ENCODE peak calls at places on chromosomes 6 and 20, in ten cellular contexts. R is GM23248; W is stimulated activated effector memory CD8-positive, alpha-beta T cell treated with anti-CD3 and anti-CD28 coated beads, Interleukin-12 subunit alpha, Interleukin-12 subunit beta, amount 100 ng/mL, for 72 hours; T is AG09319; F is activated T-cell treated with anti-CD3 and anti-CD28 coated beads, Interleukin-2, amount 50 U/mL, for 4 hours; N is cerebellar cortex; I is mesendoderm; L is globus pallidus; B is dorsolateral prefrontal cortex; Q is activated naive CD8-positive, alpha-beta T cell treated with anti-CD3 and anti-CD28 coated beads, Interleukin-2, amount 50 U/mL, for 24 hours. K is an unnamed sample.

GRCh38 chr6:30163090-30163917 is at the start of gene TRIM15:
- DNase-seq in R (peak), W (peak), T (no peak), F (peak), N (no peak), I (no peak), L (no peak), B (no peak), Q (peak), K (no peak)

GRCh38 chr20:4242376-4242775 is 227.0 kb upstream of the RNF24 start:
- DNase-seq in R (no peak), W (no peak), T (no peak), F (no peak), N (no peak), I (no peak), L (no peak), B (no peak), Q (no peak), K (no peak)

GRCh38 chr6:150579611-150580010 is 20.1 kb upstream of the PLEKHG1 start:
- DNase-seq in R (peak), W (no peak), T (no peak), F (no peak), N (peak), I (no peak), L (no peak), B (peak), Q (no peak), K (no peak)

GRCh38 chr6:110781522-110782200 is 33.6 kb downstream of the CDK19 start:
- DNase-seq in R (no peak), W (no peak), T (no peak), F (no peak), N (no peak), I (no peak), L (no peak), B (no peak), Q (no peak), K (no peak)

GRCh38 chr20:61493798-61494305 is 241.8 kb downstream of the CDH4 start:
- DNase-seq in R (no peak), W (no peak), T (no peak), F (no peak), N (no peak), I (no peak), L (no peak), B (no peak), Q (no peak), K (no peak)

GRCh38 chr6:46828939-46829338 is 35.8 kb downstream of the MEP1A start:
- DNase-seq in R (no peak), W (no peak), T (no peak), F (no peak), N (no peak), I (no peak), L (no peak), B (no peak), Q (no peak), K (no peak)

GRCh38 chr6:6152060-6152459 is 145.3 kb upstream of the NRN1 start:
- DNase-seq in R (no peak), W (no peak), T (no peak), F (no peak), N (no peak), I (peak), L (no peak), B (no peak), Q (no peak), K (no peak)

GRCh38 chr20:3681352-3681930 is 369 bp downstream of the ADAM33 start:
- DNase-seq in R (no peak), W (no peak), T (no peak), F (no peak), N (no peak), I (no peak), L (no peak), B (no peak), Q (no peak), K (no peak)

GRCh38 chr6:169044376-169045230 is 209.0 kb downstream of the THBS2 start:
- DNase-seq in R (peak), W (no peak), T (no peak), F (no peak), N (no peak), I (no peak), L (peak), B (no peak), Q (no peak), K (no peak)

GRCh38 chr6:28864321-28864923 is 59.4 kb downstream of the TRIM27 start:
- DNase-seq in R (no peak), W (no peak), T (no peak), F (no peak), N (peak), I (no peak), L (no peak), B (peak), Q (no peak), K (no peak)

GRCh38 chr6:156167289-156168076 is 609.7 kb upstream of the ARID1B start:
- DNase-seq in R (no peak), W (no peak), T (no peak), F (no peak), N (no peak), I (no peak), L (no peak), B (no peak), Q (no peak), K (no peak)

GRCh38 chr20:61055642-61056041 is 196.4 kb upstream of the CDH4 start:
- DNase-seq in R (no peak), W (no peak), T (no peak), F (no peak), N (no peak), I (no peak), L (no peak), B (no peak), Q (no peak), K (no peak)

GRCh38 chr20:32018269-32019155 is 8.3 kb downstream of the CCM2L start:
- DNase-seq in R (peak), W (peak), T (no peak), F (peak), N (peak), I (peak), L (no peak), B (no peak), Q (peak), K (no peak)

GRCh38 chr20:53753880-53754459 is 160.3 kb upstream of the ZNF217 start:
- DNase-seq in R (no peak), W (no peak), T (no peak), F (no peak), N (no peak), I (no peak), L (no peak), B (no peak), Q (no peak), K (no peak)

GRCh38 chr6:28336284-28337024 is 506 bp upstream of the ZSCAN31 start:
- DNase-seq in R (no peak), W (no peak), T (no peak), F (no peak), N (no peak), I (no peak), L (peak), B (no peak), Q (peak), K (peak)

GRCh38 chr6:18551228-18551627 is 164.1 kb downstream of the RNF144B start:
- DNase-seq in R (peak), W (no peak), T (peak), F (no peak), N (no peak), I (no peak), L (no peak), B (no peak), Q (no peak), K (peak)

GRCh38 chr20:25453035-25453810 is 45.8 kb downstream of the GINS1 start:
- DNase-seq in R (peak), W (no peak), T (no peak), F (no peak), N (peak), I (no peak), L (no peak), B (peak), Q (no peak), K (peak)

GRCh38 chr6:136979206-136979605 is 57.1 kb downstream of the SLC35D3 start:
- DNase-seq in R (no peak), W (no peak), T (no peak), F (no peak), N (no peak), I (no peak), L (no peak), B (no peak), Q (no peak), K (no peak)

GRCh38 chr20:11766961-11767360 is 150.7 kb upstream of the BTBD3 start:
- DNase-seq in R (peak), W (no peak), T (no peak), F (no peak), N (peak), I (peak), L (no peak), B (no peak), Q (no peak), K (no peak)

GRCh38 chr6:134588267-134588666 is 270.4 kb upstream of the SGK1 start:
- DNase-seq in R (no peak), W (no peak), T (no peak), F (no peak), N (no peak), I (no peak), L (no peak), B (no peak), Q (no peak), K (no peak)

GRCh38 chr6:157596886-157597285 is 215.9 kb downstream of the ZDHHC14 start:
- DNase-seq in R (no peak), W (no peak), T (no peak), F (no peak), N (no peak), I (no peak), L (no peak), B (no peak), Q (no peak), K (no peak)

GRCh38 chr6:168035661-168036616 is 38.5 kb downstream of the KIF25 start:
- DNase-seq in R (peak), W (no peak), T (no peak), F (no peak), N (no peak), I (peak), L (no peak), B (no peak), Q (no peak), K (no peak)

GRCh38 chr20:20816969-20817368 is 104.5 kb upstream of the RALGAPA2 start:
- DNase-seq in R (no peak), W (no peak), T (no peak), F (no peak), N (no peak), I (no peak), L (no peak), B (no peak), Q (no peak), K (no peak)

GRCh38 chr20:53100476-53100911 is 128.3 kb downstream of the TSHZ2 start:
- DNase-seq in R (peak), W (no peak), T (no peak), F (no peak), N (no peak), I (no peak), L (no peak), B (no peak), Q (no peak), K (no peak)

GRCh38 chr20:63695419-63696310 is 787 bp upstream of the TNFRSF6B start:
- DNase-seq in R (no peak), W (no peak), T (no peak), F (no peak), N (no peak), I (no peak), L (no peak), B (no peak), Q (no peak), K (no peak)

GRCh38 chr6:22328499-22328898 is 31.7 kb upstream of the PRL start:
- DNase-seq in R (no peak), W (no peak), T (no peak), F (no peak), N (no peak), I (no peak), L (no peak), B (no peak), Q (no peak), K (peak)

GRCh38 chr6:79233611-79234149 is 802 bp downstream of the HMGN3 start:
- DNase-seq in R (peak), W (peak), T (peak), F (peak), N (peak), I (peak), L (peak), B (peak), Q (peak), K (peak)

GRCh38 chr6:137351890-137352289 is 132.7 kb upstream of the IFNGR1 start:
- DNase-seq in R (no peak), W (no peak), T (no peak), F (no peak), N (no peak), I (no peak), L (no peak), B (no peak), Q (no peak), K (no peak)

GRCh38 chr6:169960891-169961611 is 209.6 kb downstream of the ERMARD start:
- DNase-seq in R (peak), W (no peak), T (no peak), F (no peak), N (no peak), I (peak), L (no peak), B (peak), Q (no peak), K (no peak)

GRCh38 chr6:83702077-83702476 is 6.8 kb downstream of the SNAP91 start:
- DNase-seq in R (no peak), W (no peak), T (no peak), F (no peak), N (no peak), I (no peak), L (no peak), B (no peak), Q (no peak), K (no peak)

GRCh38 chr6:47352169-47352568 is 42.5 kb upstream of the TNFRSF21 start:
- DNase-seq in R (peak), W (no peak), T (no peak), F (no peak), N (no peak), I (peak), L (no peak), B (no peak), Q (no peak), K (no peak)

GRCh38 chr20:2751868-2752630 is 48.4 kb downstream of the CPXM1 start:
- DNase-seq in R (peak), W (peak), T (no peak), F (peak), N (no peak), I (no peak), L (no peak), B (no peak), Q (peak), K (no peak)

GRCh38 chr20:38779247-38780097 is 26.0 kb upstream of the PPP1R16B start:
- DNase-seq in R (no peak), W (no peak), T (no peak), F (no peak), N (no peak), I (peak), L (no peak), B (no peak), Q (no peak), K (no peak)

GRCh38 chr6:142152731-142153130 is 5.7 kb downstream of the VTA1 start:
- DNase-seq in R (peak), W (no peak), T (peak), F (no peak), N (no peak), I (no peak), L (no peak), B (no peak), Q (no peak), K (peak)

GRCh38 chr20:53146201-53146891 is 174.2 kb downstream of the TSHZ2 start:
- DNase-seq in R (no peak), W (peak), T (no peak), F (peak), N (no peak), I (no peak), L (no peak), B (no peak), Q (peak), K (no peak)

GRCh38 chr20:11373391-11373790 is 544.3 kb upstream of the BTBD3 start:
- DNase-seq in R (no peak), W (no peak), T (no peak), F (no peak), N (peak), I (no peak), L (peak), B (no peak), Q (no peak), K (no peak)

GRCh38 chr20:49347156-49347555 is 69.3 kb upstream of the ZNFX1 start:
- DNase-seq in R (no peak), W (no peak), T (no peak), F (no peak), N (no peak), I (no peak), L (no peak), B (no peak), Q (no peak), K (no peak)

GRCh38 chr6:26183581-26184408 is 96.6 kb downstream of the HFE start:
- DNase-seq in R (peak), W (peak), T (peak), F (peak), N (peak), I (peak), L (peak), B (peak), Q (peak), K (peak)

GRCh38 chr6:76124010-76124409 is 51.5 kb upstream of the IMPG1 start:
- DNase-seq in R (no peak), W (no peak), T (no peak), F (no peak), N (no peak), I (no peak), L (no peak), B (no peak), Q (no peak), K (no peak)

GRCh38 chr6:152136449-152136825 is 329.0 kb downstream of the ESR1 start:
- DNase-seq in R (peak), W (no peak), T (no peak), F (no peak), N (peak), I (no peak), L (no peak), B (no peak), Q (no peak), K (no peak)

K was measured in fibroblast of the conjunctiva.